ENCODE peak calls at places on chromosomes 1 and 21, in ten cellular contexts. One of them, this sample, is unnamed.
A peak's percentile ranks its signal among the peaks of the same experiment; 100 is the strongest.

GRCh38 chr1:170927955-170928850 is 7.1 kb upstream of the MROH9 start:
- DNase-seq in uterus: no peak
- DNase-seq in neural progenitor cell: no peak
- DNase-seq in hepatocyte: peak; percentile 10
- DNase-seq in WERI-Rb-1: no peak
- DNase-seq in right atrium auricular region: no peak
- DNase-seq in cardiac muscle cell: peak; percentile 32
- DNase-seq in brain microvascular endothelial cell: peak; percentile 29
- DNase-seq in IMR-90: no peak
- DNase-seq in suprapubic skin: no peak
- DNase-seq in this sample: no peak

GRCh38 chr1:148372731-148373130 is 110.4 kb downstream of the PPIAL4G start:
- DNase-seq in uterus: no peak
- DNase-seq in neural progenitor cell: no peak
- DNase-seq in hepatocyte: no peak
- DNase-seq in WERI-Rb-1: no peak
- DNase-seq in right atrium auricular region: no peak
- DNase-seq in cardiac muscle cell: no peak
- DNase-seq in brain microvascular endothelial cell: peak; percentile 39
- DNase-seq in IMR-90: peak; percentile 44
- DNase-seq in suprapubic skin: no peak
- DNase-seq in this sample: no peak

GRCh38 chr1:63129184-63129583 is 193.2 kb upstream of the FOXD3 start:
- DNase-seq in uterus: no peak
- DNase-seq in neural progenitor cell: no peak
- DNase-seq in hepatocyte: no peak
- DNase-seq in WERI-Rb-1: no peak
- DNase-seq in right atrium auricular region: no peak
- DNase-seq in cardiac muscle cell: no peak
- DNase-seq in brain microvascular endothelial cell: no peak
- DNase-seq in IMR-90: no peak
- DNase-seq in suprapubic skin: no peak
- DNase-seq in this sample: no peak

GRCh38 chr21:42063578-42064521 is 7.3 kb upstream of the UMODL1 start:
- DNase-seq in uterus: no peak
- DNase-seq in neural progenitor cell: peak; percentile 39
- DNase-seq in hepatocyte: no peak
- DNase-seq in WERI-Rb-1: peak; percentile 55
- DNase-seq in right atrium auricular region: no peak
- DNase-seq in cardiac muscle cell: no peak
- DNase-seq in brain microvascular endothelial cell: no peak
- DNase-seq in IMR-90: no peak
- DNase-seq in suprapubic skin: no peak
- DNase-seq in this sample: no peak

GRCh38 chr1:112381324-112382076 is 14.5 kb upstream of the CTTNBP2NL start:
- DNase-seq in uterus: no peak
- DNase-seq in neural progenitor cell: no peak
- DNase-seq in hepatocyte: no peak
- DNase-seq in WERI-Rb-1: no peak
- DNase-seq in right atrium auricular region: no peak
- DNase-seq in cardiac muscle cell: no peak
- DNase-seq in brain microvascular endothelial cell: no peak
- DNase-seq in IMR-90: no peak
- DNase-seq in suprapubic skin: no peak
- DNase-seq in this sample: no peak

GRCh38 chr1:211133841-211134669 is at the start of gene KCNH1:
- DNase-seq in uterus: peak; percentile 41
- DNase-seq in neural progenitor cell: peak; percentile 96
- DNase-seq in hepatocyte: peak; percentile 93
- DNase-seq in WERI-Rb-1: peak; percentile 94
- DNase-seq in right atrium auricular region: peak; percentile 69
- DNase-seq in cardiac muscle cell: peak; percentile 82
- DNase-seq in brain microvascular endothelial cell: peak; percentile 69
- DNase-seq in IMR-90: peak; percentile 69
- DNase-seq in suprapubic skin: peak; percentile 70
- DNase-seq in this sample: peak; percentile 26

GRCh38 chr1:239816090-239816812 is 275.4 kb upstream of the FMN2 start:
- DNase-seq in uterus: peak; percentile 78
- DNase-seq in neural progenitor cell: peak; percentile 21
- DNase-seq in hepatocyte: peak; percentile 84
- DNase-seq in WERI-Rb-1: peak; percentile 30
- DNase-seq in right atrium auricular region: no peak
- DNase-seq in cardiac muscle cell: peak; percentile 61
- DNase-seq in brain microvascular endothelial cell: peak; percentile 58
- DNase-seq in IMR-90: peak; percentile 55
- DNase-seq in suprapubic skin: no peak
- DNase-seq in this sample: peak; percentile 10

GRCh38 chr1:77143529-77144121 is 75.6 kb downstream of the PIGK start:
- DNase-seq in uterus: no peak
- DNase-seq in neural progenitor cell: no peak
- DNase-seq in hepatocyte: peak; percentile 13
- DNase-seq in WERI-Rb-1: no peak
- DNase-seq in right atrium auricular region: no peak
- DNase-seq in cardiac muscle cell: peak; percentile 20
- DNase-seq in brain microvascular endothelial cell: no peak
- DNase-seq in IMR-90: peak; percentile 1
- DNase-seq in suprapubic skin: no peak
- DNase-seq in this sample: no peak

GRCh38 chr1:174743654-174744561 is 255.8 kb upstream of the CACYBP start:
- DNase-seq in uterus: no peak
- DNase-seq in neural progenitor cell: peak; percentile 44
- DNase-seq in hepatocyte: peak; percentile 54
- DNase-seq in WERI-Rb-1: no peak
- DNase-seq in right atrium auricular region: no peak
- DNase-seq in cardiac muscle cell: peak; percentile 70
- DNase-seq in brain microvascular endothelial cell: no peak
- DNase-seq in IMR-90: peak; percentile 63
- DNase-seq in suprapubic skin: no peak
- DNase-seq in this sample: no peak

GRCh38 chr1:230867903-230868735 is at the start of gene C1orf198:
- DNase-seq in uterus: peak; percentile 63
- DNase-seq in neural progenitor cell: peak; percentile 87
- DNase-seq in hepatocyte: peak; percentile 89
- DNase-seq in WERI-Rb-1: peak; percentile 88
- DNase-seq in right atrium auricular region: no peak
- DNase-seq in cardiac muscle cell: peak; percentile 55
- DNase-seq in brain microvascular endothelial cell: no peak
- DNase-seq in IMR-90: no peak
- DNase-seq in suprapubic skin: peak; percentile 73
- DNase-seq in this sample: no peak

GRCh38 chr1:182740120-182740519 is 49.5 kb upstream of the NPL start:
- DNase-seq in uterus: no peak
- DNase-seq in neural progenitor cell: no peak
- DNase-seq in hepatocyte: no peak
- DNase-seq in WERI-Rb-1: no peak
- DNase-seq in right atrium auricular region: no peak
- DNase-seq in cardiac muscle cell: no peak
- DNase-seq in brain microvascular endothelial cell: no peak
- DNase-seq in IMR-90: no peak
- DNase-seq in suprapubic skin: no peak
- DNase-seq in this sample: no peak

GRCh38 chr1:109299087-109299983 is 7.5 kb downstream of the MYBPHL start:
- DNase-seq in uterus: no peak
- DNase-seq in neural progenitor cell: no peak
- DNase-seq in hepatocyte: peak; percentile 35
- DNase-seq in WERI-Rb-1: no peak
- DNase-seq in right atrium auricular region: peak; percentile 71
- DNase-seq in cardiac muscle cell: peak; percentile 94
- DNase-seq in brain microvascular endothelial cell: peak; percentile 93
- DNase-seq in IMR-90: peak; percentile 97
- DNase-seq in suprapubic skin: no peak
- DNase-seq in this sample: peak; percentile 61

GRCh38 chr1:117757668-117758067 is 151.8 kb downstream of the TENT5C start:
- DNase-seq in uterus: no peak
- DNase-seq in neural progenitor cell: no peak
- DNase-seq in hepatocyte: no peak
- DNase-seq in WERI-Rb-1: no peak
- DNase-seq in right atrium auricular region: no peak
- DNase-seq in cardiac muscle cell: peak; percentile 26
- DNase-seq in brain microvascular endothelial cell: no peak
- DNase-seq in IMR-90: peak; percentile 81
- DNase-seq in suprapubic skin: no peak
- DNase-seq in this sample: no peak

GRCh38 chr1:15757575-15758401 is 807 bp upstream of the FBLIM1 start:
- DNase-seq in uterus: no peak
- DNase-seq in neural progenitor cell: peak; percentile 73
- DNase-seq in hepatocyte: peak; percentile 86
- DNase-seq in WERI-Rb-1: peak; percentile 58
- DNase-seq in right atrium auricular region: no peak
- DNase-seq in cardiac muscle cell: peak; percentile 48
- DNase-seq in brain microvascular endothelial cell: no peak
- DNase-seq in IMR-90: peak; percentile 12
- DNase-seq in suprapubic skin: no peak
- DNase-seq in this sample: no peak

GRCh38 chr1:171141336-171142051 is 43.6 kb upstream of the FMO2 start:
- DNase-seq in uterus: peak; percentile 71
- DNase-seq in neural progenitor cell: no peak
- DNase-seq in hepatocyte: peak; percentile 46
- DNase-seq in WERI-Rb-1: peak; percentile 10
- DNase-seq in right atrium auricular region: peak; percentile 66
- DNase-seq in cardiac muscle cell: peak; percentile 100
- DNase-seq in brain microvascular endothelial cell: peak; percentile 73
- DNase-seq in IMR-90: peak; percentile 96
- DNase-seq in suprapubic skin: peak; percentile 66
- DNase-seq in this sample: peak; percentile 100

GRCh38 chr1:32464716-32465540 is at the start of gene ZBTB8B:
- DNase-seq in uterus: peak; percentile 80
- DNase-seq in neural progenitor cell: peak; percentile 98
- DNase-seq in hepatocyte: peak; percentile 91
- DNase-seq in WERI-Rb-1: peak; percentile 96
- DNase-seq in right atrium auricular region: no peak
- DNase-seq in cardiac muscle cell: peak; percentile 90
- DNase-seq in brain microvascular endothelial cell: peak; percentile 37
- DNase-seq in IMR-90: peak; percentile 41
- DNase-seq in suprapubic skin: peak; percentile 62
- DNase-seq in this sample: no peak

GRCh38 chr1:99994496-99994895 is 24.7 kb downstream of the SLC35A3 start:
- DNase-seq in uterus: no peak
- DNase-seq in neural progenitor cell: no peak
- DNase-seq in hepatocyte: no peak
- DNase-seq in WERI-Rb-1: no peak
- DNase-seq in right atrium auricular region: no peak
- DNase-seq in cardiac muscle cell: no peak
- DNase-seq in brain microvascular endothelial cell: no peak
- DNase-seq in IMR-90: no peak
- DNase-seq in suprapubic skin: no peak
- DNase-seq in this sample: no peak

GRCh38 chr1:41044197-41044596 is 22.7 kb upstream of the SLFNL1 start:
- DNase-seq in uterus: no peak
- DNase-seq in neural progenitor cell: no peak
- DNase-seq in hepatocyte: no peak
- DNase-seq in WERI-Rb-1: no peak
- DNase-seq in right atrium auricular region: no peak
- DNase-seq in cardiac muscle cell: no peak
- DNase-seq in brain microvascular endothelial cell: no peak
- DNase-seq in IMR-90: no peak
- DNase-seq in suprapubic skin: no peak
- DNase-seq in this sample: no peak

GRCh38 chr1:241603626-241604337 is 36.4 kb downstream of the CHML start:
- DNase-seq in uterus: no peak
- DNase-seq in neural progenitor cell: no peak
- DNase-seq in hepatocyte: no peak
- DNase-seq in WERI-Rb-1: no peak
- DNase-seq in right atrium auricular region: no peak
- DNase-seq in cardiac muscle cell: peak; percentile 36
- DNase-seq in brain microvascular endothelial cell: peak; percentile 48
- DNase-seq in IMR-90: peak; percentile 69
- DNase-seq in suprapubic skin: no peak
- DNase-seq in this sample: no peak

GRCh38 chr21:46550511-46550941 is 54.4 kb downstream of the S100B start:
- DNase-seq in uterus: no peak
- DNase-seq in neural progenitor cell: no peak
- DNase-seq in hepatocyte: no peak
- DNase-seq in WERI-Rb-1: no peak
- DNase-seq in right atrium auricular region: peak; percentile 38
- DNase-seq in cardiac muscle cell: no peak
- DNase-seq in brain microvascular endothelial cell: no peak
- DNase-seq in IMR-90: no peak
- DNase-seq in suprapubic skin: no peak
- DNase-seq in this sample: no peak
- H3K4me3 ChIP-seq in uterus: no peak overlapping the region
- H3K4me3 ChIP-seq in neural progenitor cell: no peak overlapping the region
- H3K4me3 ChIP-seq in hepatocyte: no peak overlapping the region
- H3K4me3 ChIP-seq in WERI-Rb-1: no peak overlapping the region
- H3K4me3 ChIP-seq in right atrium auricular region: no peak overlapping the region
- H3K4me3 ChIP-seq in cardiac muscle cell: no peak overlapping the region
- H3K4me3 ChIP-seq in brain microvascular endothelial cell: no peak overlapping the region
- H3K4me3 ChIP-seq in IMR-90: no peak overlapping the region
- H3K4me3 ChIP-seq in suprapubic skin: no peak overlapping the region
- H3K4me3 ChIP-seq in this sample: no peak overlapping the region

DNA sequence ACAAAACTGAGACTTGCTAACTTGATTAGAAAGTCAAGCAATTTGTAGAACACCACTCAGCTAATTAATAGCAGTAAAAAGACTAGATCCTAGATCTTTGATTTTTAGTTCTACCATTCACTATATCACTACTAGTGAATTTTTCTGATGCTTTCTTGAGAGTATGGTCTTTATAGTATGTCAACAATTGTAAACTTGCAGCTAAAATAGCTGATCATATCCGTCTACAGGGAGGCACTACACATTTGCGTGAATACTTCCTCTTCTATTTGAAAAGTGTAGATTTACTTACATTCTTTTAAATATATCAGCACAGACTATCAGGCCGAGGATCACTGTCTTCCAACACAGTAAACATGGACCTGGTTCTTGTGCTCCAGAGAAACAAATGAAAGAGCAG is 18.6 kb upstream of the PTPRC start:
- DNase-seq in uterus: no peak
- DNase-seq in neural progenitor cell: no peak
- DNase-seq in hepatocyte: no peak
- DNase-seq in WERI-Rb-1: no peak
- DNase-seq in right atrium auricular region: no peak
- DNase-seq in cardiac muscle cell: no peak
- DNase-seq in brain microvascular endothelial cell: no peak
- DNase-seq in IMR-90: no peak
- DNase-seq in suprapubic skin: no peak
- DNase-seq in this sample: no peak
- H3K27me3 ChIP-seq in uterus: no peaks in the 10 kb centered on the region
- H3K27me3 ChIP-seq in neural progenitor cell: no peaks in the 10 kb centered on the region
- H3K27me3 ChIP-seq in hepatocyte: no peaks in the 10 kb centered on the region
- H3K27me3 ChIP-seq in WERI-Rb-1: no peaks in the 10 kb centered on the region
- H3K27me3 ChIP-seq in right atrium auricular region: no peaks in the 10 kb centered on the region
- H3K27me3 ChIP-seq in cardiac muscle cell: no peaks in the 10 kb centered on the region
- H3K27me3 ChIP-seq in brain microvascular endothelial cell: no peaks in the 10 kb centered on the region
- H3K27me3 ChIP-seq in IMR-90: no peaks in the 10 kb centered on the region
- H3K27me3 ChIP-seq in suprapubic skin: no peaks in the 10 kb centered on the region
- H3K27me3 ChIP-seq in this sample: no peaks in the 10 kb centered on the region

GRCh38 chr1:26697978-26698849 is 2.4 kb downstream of the ARID1A start:
- DNase-seq in uterus: peak; percentile 65
- DNase-seq in neural progenitor cell: peak; percentile 56
- DNase-seq in hepatocyte: peak; percentile 91
- DNase-seq in WERI-Rb-1: peak; percentile 45
- DNase-seq in right atrium auricular region: peak; percentile 72
- DNase-seq in cardiac muscle cell: peak; percentile 96
- DNase-seq in brain microvascular endothelial cell: peak; percentile 96
- DNase-seq in IMR-90: peak; percentile 99
- DNase-seq in suprapubic skin: peak; percentile 64
- DNase-seq in this sample: peak; percentile 93
- TF ChIP-seq CTCF in uterus: peak; percentile 12
- TF ChIP-seq CTCF in neural progenitor cell: no peak
- TF ChIP-seq CTCF in hepatocyte: no peak
- TF ChIP-seq CTCF in WERI-Rb-1: no peak
- TF ChIP-seq CTCF in right atrium auricular region: no peak
- TF ChIP-seq CTCF in cardiac muscle cell: no peak
- TF ChIP-seq CTCF in brain microvascular endothelial cell: no peak
- TF ChIP-seq CTCF in IMR-90: no peak
- TF ChIP-seq CTCF in suprapubic skin: no peak
- TF ChIP-seq CTCF in this sample: no peak

GRCh38 chr1:88961081-88961480 is 31.3 kb downstream of the KYAT3 start:
- DNase-seq in uterus: no peak
- DNase-seq in neural progenitor cell: no peak
- DNase-seq in hepatocyte: no peak
- DNase-seq in WERI-Rb-1: no peak
- DNase-seq in right atrium auricular region: no peak
- DNase-seq in cardiac muscle cell: no peak
- DNase-seq in brain microvascular endothelial cell: no peak
- DNase-seq in IMR-90: no peak
- DNase-seq in suprapubic skin: no peak
- DNase-seq in this sample: no peak
- H3K4me3 ChIP-seq in uterus: no peak overlapping the region
- H3K4me3 ChIP-seq in neural progenitor cell: no peak overlapping the region
- H3K4me3 ChIP-seq in hepatocyte: no peak overlapping the region
- H3K4me3 ChIP-seq in WERI-Rb-1: no peak overlapping the region
- H3K4me3 ChIP-seq in right atrium auricular region: no peak overlapping the region
- H3K4me3 ChIP-seq in cardiac muscle cell: no peak overlapping the region
- H3K4me3 ChIP-seq in brain microvascular endothelial cell: no peak overlapping the region
- H3K4me3 ChIP-seq in IMR-90: no peak overlapping the region
- H3K4me3 ChIP-seq in suprapubic skin: no peak overlapping the region
- H3K4me3 ChIP-seq in this sample: no peak overlapping the region

This sample was measured in BJ.